ENCODE peak calls at places on chromosomes 3 and 15, in six cellular contexts. D is body of pancreas; N is activated CD4-positive, alpha-beta T cell treated with anti-CD3 and anti-CD28 coated beads for 1 hour; Y is hepatic stellate cell; P is T-cell; L is frontal cortex. U is an unnamed sample.

GRCh38 chr3:133442518-133442917 is 42.7 kb downstream of the BFSP2 start:
- DNase-seq in D (no peak), P (no peak), Y (no peak), N (no peak), L (no peak), U (no peak)

GRCh38 chr3:168847293-168847883 is 751.7 kb upstream of the GOLIM4 start:
- DNase-seq in L (peak; percentile 1), N (no peak), P (no peak), D (no peak), Y (peak; percentile 11), U (no peak)

GRCh38 chr3:153160451-153161137 is 1.4 kb upstream of the RAP2B start:
- DNase-seq in Y (peak; percentile 80), P (peak; percentile 42), L (peak; percentile 54), N (peak; percentile 60), D (peak; percentile 69), U (no peak)

GRCh38 chr3:155070932-155071387 is 9.2 kb upstream of the MME start:
- DNase-seq in Y (peak; percentile 80), P (no peak), N (no peak), L (no peak), D (no peak), U (no peak)

GRCh38 chr15:43276563-43277200 is 10.0 kb upstream of the TGM5 start:
- DNase-seq in P (no peak), Y (no peak), N (no peak), D (no peak), L (no peak), U (no peak)

GRCh38 chr15:78329625-78330024 is 10.5 kb upstream of the CRABP1 start:
- DNase-seq in L (no peak), Y (no peak), P (no peak), N (no peak), D (no peak), U (no peak)

GRCh38 chr3:99172736-99173657 is 271.5 kb upstream of the DCBLD2 start:
- DNase-seq in L (no peak), D (peak; percentile 54), P (no peak), N (no peak), Y (peak; percentile 38), U (no peak)

GRCh38 chr3:123155471-123156011 is 46.2 kb upstream of the SEC22A start:
- DNase-seq in Y (no peak), L (no peak), P (no peak), N (no peak), D (no peak), U (no peak)

GRCh38 chr15:79172032-79172481 is 81.5 kb upstream of the RASGRF1 start:
- DNase-seq in P (no peak), D (peak; percentile 33), Y (no peak), L (no peak), N (no peak), U (no peak)